ENCODE peak calls at places on chromosomes 4 and X, in four cellular contexts. X is neural crest cell, R is endothelial cell, E is right atrium auricular region. P is an unnamed sample.

GRCh38 chr4:95188701-95189401 is 359.9 kb downstream of the UNC5C start:
- DNase-seq in X (no peak), R (no peak), E (no peak), P (no peak)

GRCh38 chr4:85113706-85114105 is 147.2 kb upstream of the WDFY3 start:
- DNase-seq in X (no peak), R (no peak), E (no peak), P (no peak)

GRCh38 chr4:115780835-115781234 is 667.4 kb upstream of the NDST4 start:
- DNase-seq in X (no peak), R (no peak), E (no peak), P (no peak)

GRCh38 chr4:139746430-139746829 is 80.8 kb downstream of the MGST2 start:
- DNase-seq in X (no peak), R (no peak), E (peak), P (no peak)

GRCh38 chrX:103918584-103919335 is 43.7 kb upstream of the TMSB15B start:
- DNase-seq in X (peak), R (peak), E (peak), P (no peak)

GRCh38 chrX:78024349-78025108 is 55.1 kb upstream of the PGAM4 start:
- DNase-seq in X (no peak), R (peak), E (no peak), P (no peak)

GRCh38 chrX:110853610-110854009 is 58.0 kb upstream of the CHRDL1 start:
- DNase-seq in X (peak), R (peak), E (no peak), P (no peak)

GRCh38 chr4:304987-305680 is at the start of gene ZNF732:
- DNase-seq in X (peak), R (peak), E (peak), P (no peak)

GRCh38 chrX:112941209-112941788 is 100.7 kb upstream of the AMOT start:
- DNase-seq in X (no peak), R (no peak), E (no peak), P (no peak)

GRCh38 chr4:128915544-128915943 is 106.0 kb downstream of the JADE1 start:
- DNase-seq in X (no peak), R (no peak), E (no peak), P (no peak)

GRCh38 chrX:79364306-79364705 is 2.8 kb downstream of the ITM2A start:
- DNase-seq in X (no peak), R (no peak), E (no peak), P (no peak)

DNA sequence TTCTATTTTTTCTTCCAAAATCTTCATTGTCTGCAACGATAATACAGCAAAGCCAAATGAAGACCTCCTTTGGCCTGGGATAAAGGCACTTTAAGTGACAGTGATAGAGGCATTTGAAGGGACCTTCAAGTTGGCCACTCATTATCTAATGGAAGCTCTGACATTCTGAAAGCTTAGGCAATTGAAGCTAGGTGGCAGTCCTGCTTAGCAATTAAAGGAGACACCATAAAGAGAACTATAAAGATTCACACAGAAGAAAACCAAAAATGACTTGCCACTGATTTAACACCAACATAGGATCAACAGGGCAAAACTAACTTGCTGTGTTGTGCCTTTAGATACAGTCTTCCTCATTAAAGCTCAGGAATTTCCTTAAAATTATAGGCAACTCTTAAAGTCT is 103.3 kb upstream of the TSPAN7 start:
- DNase-seq in X (no peak), R (no peak), E (no peak), P (no peak)
- TF ChIP-seq CTCF in X (no peak), R (no peak), E (no peak), P (no peak)

GRCh38 chr4:170721812-170722373 is 632.1 kb upstream of the AADAT start:
- DNase-seq in X (no peak), R (no peak), E (no peak), P (no peak)

DNA sequence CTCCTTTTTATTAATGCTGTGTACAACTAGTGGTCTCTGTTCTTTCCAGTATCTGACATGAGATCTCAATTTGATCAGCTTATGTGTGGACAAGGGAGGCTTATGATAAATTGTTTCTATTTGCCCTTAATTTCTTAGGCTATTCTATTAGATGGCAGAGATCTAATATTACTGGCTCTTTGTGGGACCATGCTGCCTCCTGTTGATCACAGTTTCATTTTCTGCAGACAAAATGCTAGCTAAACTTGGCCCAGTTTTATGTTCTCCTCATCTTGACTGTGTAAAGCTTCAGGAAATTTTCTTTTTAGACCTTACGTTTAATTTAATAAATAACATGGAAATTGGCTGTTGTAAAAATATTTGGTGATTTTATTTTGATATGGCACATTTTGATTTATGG is 627.1 kb upstream of the AADAT start:
- DNase-seq in X (no peak), R (no peak), E (no peak), P (no peak)
- TF ChIP-seq CTCF in X (no peak), R (no peak), E (no peak), P (no peak)

DNA sequence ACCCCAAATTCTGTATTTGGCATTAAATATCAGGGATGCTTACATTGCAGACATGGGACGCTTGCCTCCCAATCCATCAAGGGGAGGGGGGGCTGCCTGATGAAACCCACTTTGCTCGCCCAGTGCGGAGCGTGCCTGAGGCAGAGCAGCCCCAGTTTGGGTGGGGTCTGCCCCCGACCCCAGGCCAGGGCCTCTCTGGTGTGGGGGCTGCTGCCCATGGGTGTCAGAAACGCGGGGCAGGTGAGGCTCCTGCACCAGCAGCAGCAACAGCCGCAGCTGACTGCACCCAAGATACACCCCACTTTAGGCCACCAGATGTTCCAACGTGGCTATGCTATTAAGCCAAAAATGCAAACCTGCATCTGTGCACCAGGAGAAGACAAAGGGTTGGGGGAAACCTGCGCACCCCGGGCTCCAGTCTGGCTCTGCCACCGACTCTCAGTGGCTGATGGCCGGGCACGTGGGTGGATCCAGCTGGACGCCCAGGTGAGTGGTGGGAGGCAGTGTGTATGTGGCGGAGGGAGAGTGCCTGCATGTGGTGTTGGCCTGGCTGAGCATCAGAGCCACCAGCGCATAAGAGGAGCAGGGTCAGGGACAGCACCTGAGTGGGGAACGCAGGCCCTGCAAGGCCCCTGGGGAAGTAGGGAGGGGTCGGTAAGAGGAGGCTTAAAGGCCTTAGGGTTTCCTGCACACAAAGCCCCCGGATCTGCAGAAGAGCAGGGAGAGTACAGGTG is 86.2 kb downstream of the ABLIM2 start:
- DNase-seq in X (no peak), R (no peak), E (no peak), P (no peak)
- TF ChIP-seq CTCF in X (no peak), R (no peak), E (no peak), P (no peak)

GRCh38 chr4:67288964-67289363 is 256.3 kb downstream of the CENPC start:
- DNase-seq in X (peak), R (peak), E (no peak), P (no peak)
- TF ChIP-seq CTCF in X (peak), R (peak), E (no peak), P (no peak)

DNA sequence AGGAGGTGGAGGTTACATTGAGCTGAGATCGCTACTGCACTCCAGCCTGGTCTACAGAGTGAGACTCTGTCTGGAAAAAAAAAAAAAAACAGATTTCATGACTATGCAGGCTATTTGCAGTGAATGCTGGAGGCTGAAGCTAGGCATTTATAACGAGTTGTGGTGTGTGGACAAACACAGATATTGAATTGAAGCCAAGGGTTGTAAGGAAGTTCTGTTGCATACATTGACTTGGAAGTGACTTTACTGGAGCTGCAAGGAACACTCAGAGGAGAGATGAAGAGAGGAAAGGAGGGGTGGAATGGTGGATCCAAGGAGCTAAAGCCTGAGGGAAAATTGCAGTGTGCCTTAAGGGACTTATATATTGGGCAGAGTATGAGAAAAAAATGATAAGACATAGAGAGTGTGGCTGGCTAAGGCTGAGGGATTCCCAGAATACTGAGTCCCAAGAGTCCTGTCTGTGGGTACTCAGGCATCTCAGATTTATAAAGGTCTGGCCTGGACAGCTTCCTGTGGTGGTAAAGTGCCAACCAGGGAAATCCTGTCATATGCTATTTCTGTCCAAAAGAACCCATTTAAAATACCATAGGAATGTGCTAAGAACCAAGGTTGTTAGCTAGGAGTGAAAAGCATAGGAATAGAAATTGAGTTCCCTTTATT is 87.8 kb upstream of the GUCY1A1 start:
- DNase-seq in X (no peak), R (no peak), E (no peak), P (no peak)
- TF ChIP-seq CTCF in X (no peak), R (no peak), E (no peak), P (no peak)

DNA sequence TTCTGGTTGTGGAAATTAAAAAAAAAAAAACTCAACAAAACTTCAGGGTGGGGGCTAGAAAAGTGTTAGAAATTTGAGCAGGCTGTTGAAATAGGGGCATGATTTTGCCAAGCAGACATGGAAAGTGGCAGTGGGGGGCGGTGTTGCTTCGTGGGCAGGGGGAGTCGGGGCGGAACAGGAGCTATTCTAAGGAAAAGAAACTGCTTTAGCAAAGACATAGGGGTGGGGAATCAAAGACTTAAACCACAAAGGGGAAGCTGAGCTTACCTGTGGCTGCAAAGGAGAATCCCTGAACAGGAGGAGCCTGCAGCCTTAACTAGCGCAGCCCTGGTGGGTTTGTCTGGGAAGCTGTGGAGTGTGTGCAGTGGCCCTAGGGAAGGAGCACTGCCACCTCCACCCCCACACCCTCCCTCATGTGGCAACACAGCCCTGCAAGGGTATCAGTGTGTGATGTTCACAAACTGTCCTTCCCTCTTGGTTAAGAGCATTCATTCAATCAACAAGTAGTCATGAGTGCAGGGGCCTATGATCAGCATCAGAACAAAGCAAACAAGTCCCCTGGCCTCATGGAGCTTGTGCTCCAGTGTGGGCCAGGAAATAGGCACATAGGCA is 20.5 kb downstream of the SEL1L3 start:
- DNase-seq in X (no peak), R (no peak), E (no peak), P (no peak)
- TF ChIP-seq CTCF in X (no peak), R (no peak), E (no peak), P (no peak)

DNA sequence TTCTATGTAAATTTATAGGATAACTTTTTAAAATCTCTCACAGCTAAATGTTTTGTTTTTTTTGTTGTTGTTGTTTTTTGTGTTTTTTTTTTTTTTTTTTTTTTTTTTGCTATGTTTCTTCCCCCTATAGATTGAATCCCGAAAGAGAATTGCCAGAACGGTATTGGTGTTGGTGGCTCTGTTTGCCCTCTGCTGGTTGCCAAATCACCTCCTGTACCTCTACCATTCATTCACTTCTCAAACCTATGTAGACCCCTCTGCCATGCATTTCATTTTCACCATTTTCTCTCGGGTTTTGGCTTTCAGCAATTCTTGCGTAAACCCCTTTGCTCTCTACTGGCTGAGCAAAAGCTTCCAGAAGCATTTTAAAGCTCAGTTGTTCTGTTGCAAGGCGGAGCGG is 4.1 kb downstream of the BRS3 start:
- DNase-seq in X (no peak), R (no peak), E (no peak), P (no peak)
- TF ChIP-seq CTCF in X (peak), R (no peak), E (no peak), P (no peak)

GRCh38 chrX:114924846-114925245 is 92.6 kb downstream of the IL13RA2 start:
- DNase-seq in X (no peak), R (no peak), E (no peak), P (no peak)

GRCh38 chrX:114924423-114924822 is 93.0 kb downstream of the IL13RA2 start:
- DNase-seq in X (no peak), R (no peak), E (no peak), P (no peak)

GRCh38 chrX:114932550-114932949 is 84.9 kb downstream of the IL13RA2 start:
- DNase-seq in X (no peak), R (no peak), E (no peak), P (no peak)

GRCh38 chrX:114930227-114930626 is 87.2 kb downstream of the IL13RA2 start:
- DNase-seq in X (no peak), R (no peak), E (no peak), P (no peak)
- TF ChIP-seq CTCF in X (no peak), R (no peak), E (no peak), P (no peak)

GRCh38 chr4:174578366-174578765 is 56.1 kb upstream of the HPGD start:
- DNase-seq in X (no peak), R (no peak), E (no peak), P (no peak)

GRCh38 chr4:174575436-174575835 is 53.1 kb upstream of the HPGD start:
- DNase-seq in X (no peak), R (no peak), E (no peak), P (no peak)

GRCh38 chr4:174579421-174579820 is 57.1 kb upstream of the HPGD start:
- DNase-seq in X (no peak), R (no peak), E (no peak), P (no peak)

GRCh38 chr4:174582463-174582862 is 60.2 kb upstream of the HPGD start:
- DNase-seq in X (no peak), R (no peak), E (no peak), P (no peak)

GRCh38 chr4:174580597-174580996 is 58.3 kb upstream of the HPGD start:
- DNase-seq in X (no peak), R (no peak), E (no peak), P (no peak)
- TF ChIP-seq CTCF in X (no peak), R (no peak), E (no peak), P (no peak)

GRCh38 chr4:156475322-156475721 is 496.3 kb downstream of the PDGFC start:
- DNase-seq in X (no peak), R (peak), E (no peak), P (no peak)
- TF ChIP-seq CTCF in X (peak), R (no peak), E (peak), P (peak)